ENCODE peak calls at places on chromosome 3, in five cellular contexts. A, X, D, V and C are unnamed samples.

GRCh38 chr3:6088433-6088832 is 772.5 kb upstream of the GRM7 start:
- DNase-seq in A (no peak), X (no peak), D (no peak), V (no peak), C (no peak)

GRCh38 chr3:13644341-13645082 is 95.6 kb downstream of the FBLN2 start:
- DNase-seq in A (no peak), X (no peak), D (no peak), V (peak; percentile 80), C (no peak)

GRCh38 chr3:47406762-47407149 is 25.9 kb downstream of the PTPN23 start:
- DNase-seq in A (no peak), X (no peak), D (no peak), V (no peak), C (no peak)

GRCh38 chr3:137163241-137163916 is 205.6 kb downstream of the IL20RB start:
- DNase-seq in A (no peak), X (no peak), D (peak; percentile 1), V (peak; percentile 10), C (no peak)

GRCh38 chr3:8536106-8537052 is 34.8 kb downstream of the LMCD1 start:
- DNase-seq in A (no peak), X (no peak), D (no peak), V (peak; percentile 48), C (no peak)

GRCh38 chr3:182238141-182238540 is 526.4 kb downstream of the SOX2 start:
- DNase-seq in A (no peak), X (no peak), D (no peak), V (no peak), C (no peak)

GRCh38 chr3:127002195-127003174 is 19.6 kb downstream of the PLXNA1 start:
- DNase-seq in A (no peak), X (peak; percentile 54), D (no peak), V (peak; percentile 97), C (no peak)

GRCh38 chr3:104198136-104198535 is 1168.6 kb upstream of the ALCAM start:
- DNase-seq in A (no peak), X (no peak), D (no peak), V (no peak), C (no peak)

GRCh38 chr3:63726656-63727055 is 74.2 kb downstream of the SNTN start:
- DNase-seq in A (no peak), X (no peak), D (no peak), V (no peak), C (no peak)

GRCh38 chr3:24763421-24763820 is 268.8 kb upstream of the THRB start:
- DNase-seq in A (no peak), X (no peak), D (no peak), V (peak; percentile 30), C (no peak)

GRCh38 chr3:2098398-2099027 is at the start of gene CNTN4:
- DNase-seq in A (no peak), X (peak; percentile 81), D (peak; percentile 22), V (no peak), C (no peak)

GRCh38 chr3:129033619-129034321 is 26.8 kb upstream of the GP9 start:
- DNase-seq in A (no peak), X (no peak), D (no peak), V (no peak), C (no peak)

GRCh38 chr3:29143151-29143550 is 137.7 kb upstream of the RBMS3 start:
- DNase-seq in A (no peak), X (no peak), D (no peak), V (no peak), C (no peak)